ENCODE peak calls at places on chromosomes 12 and 14, in ten cellular contexts. M is stomach, O is heart left ventricle, Y is ovary, D is esophagus muscularis mucosa, T is IMR-90, L is prostate gland, S is A549, Z is right lobe of liver, X is GM12878. G is an unnamed sample.

GRCh38 chr12:50112456-50113218 is 601 bp downstream of the COX14 start:
- DNase-seq in X (no peak), T (no peak), D (peak; percentile 93), Z (no peak), Y (no peak), L (peak; percentile 22), O (no peak), M (peak; percentile 41), S (no peak), G (no peak)

GRCh38 chr12:118763239-118763638 is 218.1 kb upstream of the SRRM4 start:
- DNase-seq in Y (no peak), D (no peak), O (no peak), X (no peak), Z (no peak), L (no peak), S (no peak), T (no peak), M (no peak), G (no peak)

GRCh38 chr12:110176745-110177144 is 52.6 kb downstream of the IFT81 start:
- DNase-seq in L (peak; percentile 14), Y (no peak), S (no peak), O (no peak), M (no peak), D (no peak), X (no peak), T (peak; percentile 59), Z (no peak), G (no peak)

GRCh38 chr14:75254901-75255300 is 23.7 kb upstream of the FOS start:
- DNase-seq in M (no peak), Z (peak; percentile 77), X (no peak), O (no peak), Y (no peak), L (peak; percentile 66), S (no peak), D (no peak), T (no peak), G (peak; percentile 58)

GRCh38 chr12:124646385-124647230 is 79.2 kb upstream of the NCOR2 start:
- DNase-seq in D (no peak), L (no peak), X (peak; percentile 5), T (no peak), O (no peak), Z (no peak), Y (no peak), S (no peak), M (no peak), G (no peak)

GRCh38 chr12:88113871-88114270 is 28.0 kb downstream of the CEP290 start:
- DNase-seq in L (no peak), X (no peak), Z (no peak), S (no peak), Y (no peak), D (no peak), T (peak; percentile 21), O (no peak), M (no peak), G (no peak)

GRCh38 chr12:30598889-30599288 is 96.8 kb downstream of the IPO8 start:
- DNase-seq in X (no peak), O (no peak), M (no peak), D (no peak), Z (no peak), L (no peak), S (no peak), Y (no peak), T (no peak), G (no peak)

GRCh38 chr12:114733919-114734318 is 49.9 kb upstream of the TBX3 start:
- DNase-seq in S (no peak), Y (no peak), X (no peak), M (no peak), O (no peak), Z (no peak), T (no peak), L (peak; percentile 37), D (no peak), G (no peak)

GRCh38 chr12:28780096-28780495 is 369.0 kb upstream of the FAR2 start:
- DNase-seq in O (no peak), T (peak; percentile 81), Z (no peak), S (peak; percentile 88), X (no peak), L (no peak), Y (no peak), D (no peak), M (no peak), G (no peak)

GRCh38 chr12:18580286-18580685 is 157.5 kb downstream of the PLCZ1 start:
- DNase-seq in T (peak; percentile 38), Z (no peak), Y (no peak), O (no peak), M (no peak), D (no peak), L (no peak), S (no peak), X (no peak), G (no peak)

GRCh38 chr14:83163016-83163415 is 1629.4 kb upstream of the SEL1L start:
- DNase-seq in O (no peak), Y (no peak), Z (no peak), T (peak; percentile 45), D (no peak), S (no peak), X (no peak), L (no peak), M (no peak), G (no peak)

GRCh38 chr12:32841061-32841460 is 55.5 kb downstream of the PKP2 start:
- DNase-seq in X (no peak), D (no peak), Z (no peak), L (no peak), O (no peak), M (no peak), T (no peak), Y (no peak), S (no peak), G (no peak)

GRCh38 chr14:58739674-58740073 is 101.9 kb downstream of the DACT1 start:
- DNase-seq in X (peak; percentile 30), L (no peak), Y (no peak), D (no peak), O (no peak), Z (no peak), T (no peak), M (no peak), S (no peak), G (no peak)

GRCh38 chr12:93108958-93109357 is 179.9 kb upstream of the EEA1 start:
- DNase-seq in M (no peak), O (no peak), Z (no peak), D (no peak), S (no peak), T (peak; percentile 67), Y (no peak), X (no peak), L (no peak), G (no peak)

GRCh38 chr14:52790756-52791203 is 627 bp downstream of the GNPNAT1 start:
- DNase-seq in S (no peak), L (no peak), D (no peak), Z (no peak), T (no peak), X (no peak), O (no peak), Y (no peak), M (no peak), G (no peak)

GRCh38 chr12:53046655-53047220 is 3.1 kb upstream of the TNS2 start:
- DNase-seq in X (no peak), D (peak; percentile 98), S (peak; percentile 86), T (peak; percentile 86), Z (peak; percentile 94), L (peak; percentile 88), O (peak; percentile 94), M (peak; percentile 86), Y (peak; percentile 93), G (peak; percentile 82)
- TF ChIP-seq POLR2A in X (no peak), D (peak; percentile 95), S (peak; percentile 79), T (peak; percentile 87), Z (peak; percentile 92), L (peak; percentile 97), O (peak; percentile 82), M (peak; percentile 94), Y (peak; percentile 97), G (peak; percentile 73)

GRCh38 chr12:46365951-46366379 is 6.6 kb downstream of the SLC38A2 start:
- DNase-seq in Z (no peak), S (no peak), M (no peak), Y (no peak), D (no peak), X (no peak), L (no peak), O (no peak), T (no peak), G (no peak)
- H3K4me1 ChIP-seq in Z (no peaks in the 10 kb centered on the region), S (peaks cover 87% of the 10 kb centered on the region), M (peaks cover 71% of the 10 kb centered on the region), Y (peaks cover 11% of the 10 kb centered on the region), D (peaks cover 93% of the 10 kb centered on the region), X (peaks cover 40% of the 10 kb centered on the region), L (peaks cover 23% of the 10 kb centered on the region), O (peaks cover 58% of the 10 kb centered on the region), T (peaks cover 2% of the 10 kb centered on the region), G (peaks cover 93% of the 10 kb centered on the region)

GRCh38 chr12:75390899-75391538 is at the start of gene GLIPR1L2:
- DNase-seq in D (peak; percentile 97), X (peak; percentile 86), O (peak; percentile 97), Y (peak; percentile 95), S (peak; percentile 99), L (peak; percentile 94), M (peak; percentile 95), T (peak; percentile 97), Z (peak; percentile 97), G (peak; percentile 95)
- TF ChIP-seq POLR2A in D (peak; percentile 70), X (peak; percentile 76), O (no peak), Y (peak; percentile 90), S (peak; percentile 70), L (peak; percentile 64), M (no peak), T (no peak), Z (peak; percentile 75), G (peak; percentile 68)

GRCh38 chr12:47808574-47809380 is 10.9 kb downstream of the HDAC7 start:
- DNase-seq in Z (no peak), M (no peak), T (peak; percentile 44), X (no peak), Y (no peak), L (no peak), O (no peak), D (no peak), S (no peak), G (no peak)

GRCh38 chr12:47811070-47811391 is 8.7 kb downstream of the HDAC7 start:
- DNase-seq in X (no peak), Z (no peak), T (no peak), M (no peak), D (no peak), Y (no peak), O (no peak), L (no peak), S (no peak), G (no peak)

GRCh38 chr12:47807338-47807737 is 12.4 kb downstream of the HDAC7 start:
- DNase-seq in O (peak; percentile 75), Y (no peak), T (no peak), D (no peak), M (no peak), S (no peak), Z (no peak), L (no peak), X (no peak), G (no peak)

GRCh38 chr12:47805417-47805816 is 14.3 kb downstream of the HDAC7 start:
- DNase-seq in M (no peak), L (no peak), Y (no peak), O (no peak), S (no peak), D (no peak), Z (no peak), X (no peak), T (peak; percentile 51), G (no peak)

DNA sequence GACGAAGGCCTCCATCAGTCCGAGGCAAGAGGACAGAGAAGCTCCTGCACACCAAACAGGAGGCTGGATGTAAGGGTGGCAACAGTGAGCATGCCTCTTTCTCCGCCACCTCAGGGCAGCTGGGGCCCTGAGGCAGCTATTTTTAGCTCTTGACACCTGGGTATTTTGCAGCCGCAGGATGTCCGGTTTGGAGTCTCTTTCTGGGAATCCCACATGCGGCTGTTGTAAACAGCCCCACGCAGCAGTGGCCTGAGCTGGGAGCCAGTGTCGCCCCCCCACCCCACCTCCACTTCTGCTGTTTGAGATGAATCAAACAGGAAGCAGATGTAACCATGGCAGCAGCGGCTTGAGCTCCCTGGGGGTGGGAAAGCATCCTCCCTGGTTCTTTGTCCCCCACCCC is 11.7 kb downstream of the HDAC7 start:
- DNase-seq in O (peak; percentile 73), Z (no peak), L (no peak), D (no peak), M (no peak), S (no peak), T (peak; percentile 68), X (peak; percentile 43), Y (no peak), G (peak; percentile 56)
- H3K4me1 ChIP-seq in O (peaks cover 96% of the 10 kb centered on the region), Z (no peaks in the 10 kb centered on the region), L (peaks cover 31% of the 10 kb centered on the region), D (peaks cover 100% of the 10 kb centered on the region), M (peaks cover 95% of the 10 kb centered on the region), S (peaks cover 49% of the 10 kb centered on the region), T (peaks cover 67% of the 10 kb centered on the region), X (peaks cover 62% of the 10 kb centered on the region), Y (peaks cover 45% of the 10 kb centered on the region), G (peaks cover 96% of the 10 kb centered on the region)